ENCODE peak calls at places on chromosomes 11 and 22, in nine cellular contexts. T, E, Y, A, H, O, G, C and J are unnamed samples.

GRCh38 chr22:26751217-26751616 is 93.8 kb downstream of the MIAT start:
- DNase-seq in T (no peak), E (no peak), Y (no peak), A (peak; percentile 87), H (no peak), O (no peak), G (no peak), C (no peak), J (no peak)

GRCh38 chr22:37923927-37924326 is 17.8 kb downstream of the MICALL1 start:
- DNase-seq in T (no peak), E (no peak), Y (no peak), A (no peak), H (peak; percentile 25), O (no peak), G (no peak), C (no peak), J (no peak)

GRCh38 chr22:49528420-49528720 is 299.3 kb downstream of the BRD1 start:
- DNase-seq in T (no peak), E (no peak), Y (no peak), A (no peak), H (no peak), O (peak; percentile 38), G (no peak), C (no peak), J (no peak)

GRCh38 chr11:67615455-67616430 is 9.0 kb downstream of the NDUFV1 start:
- DNase-seq in T (no peak), E (peak; percentile 75), Y (peak; percentile 65), A (peak; percentile 55), H (peak; percentile 76), O (peak; percentile 85), G (peak; percentile 37), C (no peak), J (no peak)

GRCh38 chr11:2219318-2220017 is 47.9 kb upstream of the TH start:
- DNase-seq in T (no peak), E (no peak), Y (no peak), A (no peak), H (no peak), O (no peak), G (no peak), C (no peak), J (peak; percentile 12)

GRCh38 chr22:29205260-29205597 is 467 bp upstream of the EMID1 start:
- DNase-seq in T (no peak), E (no peak), Y (no peak), A (no peak), H (no peak), O (no peak), G (no peak), C (no peak), J (no peak)

GRCh38 chr22:38034278-38034882 is 22.8 kb upstream of the PICK1 start:
- DNase-seq in T (no peak), E (no peak), Y (peak; percentile 76), A (peak; percentile 82), H (peak; percentile 42), O (peak; percentile 81), G (peak; percentile 60), C (peak; percentile 78), J (peak; percentile 86)

GRCh38 chr22:48599346-48599745 is 1228.3 kb downstream of the BRD1 start:
- DNase-seq in T (no peak), E (no peak), Y (no peak), A (no peak), H (no peak), O (no peak), G (no peak), C (no peak), J (no peak)

GRCh38 chr22:22099833-22100812 is 117.5 kb upstream of the TOP3B start:
- DNase-seq in T (no peak), E (peak; percentile 8), Y (no peak), A (no peak), H (no peak), O (no peak), G (no peak), C (no peak), J (no peak)

GRCh38 chr11:63574856-63575602 is 11.8 kb upstream of the PLAAT2 start:
- DNase-seq in T (no peak), E (no peak), Y (no peak), A (no peak), H (no peak), O (no peak), G (no peak), C (no peak), J (no peak)

GRCh38 chr11:1896895-1897294 is 5.2 kb upstream of the PRR33 start:
- DNase-seq in T (no peak), E (no peak), Y (no peak), A (no peak), H (no peak), O (no peak), G (no peak), C (peak; percentile 14), J (no peak)

GRCh38 chr11:116461789-116462188 is 311.0 kb downstream of the BUD13 start:
- DNase-seq in T (no peak), E (no peak), Y (no peak), A (no peak), H (no peak), O (no peak), G (no peak), C (no peak), J (no peak)

GRCh38 chr22:49992921-49993648 is 19.5 kb downstream of the IL17REL start:
- DNase-seq in T (peak; percentile 39), E (peak; percentile 79), Y (peak; percentile 85), A (peak; percentile 65), H (peak; percentile 85), O (peak; percentile 94), G (no peak), C (peak; percentile 73), J (peak; percentile 34)

GRCh38 chr22:44838316-44839016 is 86.1 kb downstream of the ARHGAP8 start:
- DNase-seq in T (no peak), E (no peak), Y (no peak), A (no peak), H (no peak), O (no peak), G (no peak), C (no peak), J (no peak)

GRCh38 chr22:39362271-39362670 is 12.5 kb downstream of the SYNGR1 start:
- DNase-seq in T (no peak), E (no peak), Y (no peak), A (no peak), H (no peak), O (no peak), G (no peak), C (no peak), J (no peak)

GRCh38 chr11:66745356-66746235 is 16.6 kb upstream of the SPTBN2 start:
- DNase-seq in T (no peak), E (peak; percentile 67), Y (peak; percentile 66), A (peak; percentile 51), H (no peak), O (peak; percentile 85), G (no peak), C (peak; percentile 17), J (no peak)

GRCh38 chr11:46120711-46121327 is 435 bp downstream of the PHF21A start:
- DNase-seq in T (no peak), E (no peak), Y (peak; percentile 46), A (no peak), H (peak; percentile 73), O (peak; percentile 74), G (peak; percentile 57), C (peak; percentile 40), J (no peak)

GRCh38 chr22:42714768-42715430 is 5.8 kb downstream of the A4GALT start:
- DNase-seq in T (no peak), E (no peak), Y (no peak), A (no peak), H (no peak), O (no peak), G (no peak), C (no peak), J (no peak)

GRCh38 chr11:106156290-106156937 is 79.0 kb downstream of the AASDHPPT start:
- DNase-seq in T (no peak), E (peak; percentile 26), Y (no peak), A (peak; percentile 47), H (peak; percentile 27), O (no peak), G (no peak), C (no peak), J (no peak)

GRCh38 chr11:69333906-69334305 is 40.0 kb downstream of the MYEOV start:
- DNase-seq in T (no peak), E (no peak), Y (no peak), A (no peak), H (no peak), O (no peak), G (peak; percentile 2), C (no peak), J (peak; percentile 6)
- H3K4me1 ChIP-seq in T (peaks cover 14% of the 10 kb centered on the region), E (peaks cover 13% of the 10 kb centered on the region), Y (no peaks in the 10 kb centered on the region), A (peaks cover 33% of the 10 kb centered on the region), H (peaks cover 9% of the 10 kb centered on the region), O (peaks cover 8% of the 10 kb centered on the region), G (peaks cover 5% of the 10 kb centered on the region), C (no peaks in the 10 kb centered on the region), J (no peaks in the 10 kb centered on the region)

GRCh38 chr11:44595006-44595405 is 29.5 kb downstream of the CD82 start:
- DNase-seq in T (no peak), E (no peak), Y (no peak), A (no peak), H (no peak), O (no peak), G (no peak), C (no peak), J (no peak)

GRCh38 chr11:44597358-44598009 is 32.0 kb downstream of the CD82 start:
- DNase-seq in T (no peak), E (no peak), Y (no peak), A (no peak), H (no peak), O (no peak), G (no peak), C (no peak), J (no peak)

GRCh38 chr11:44598831-44599230 is 33.4 kb downstream of the CD82 start:
- DNase-seq in T (no peak), E (no peak), Y (no peak), A (no peak), H (no peak), O (no peak), G (no peak), C (no peak), J (no peak)

GRCh38 chr11:44595964-44596381 is 30.5 kb downstream of the CD82 start:
- DNase-seq in T (no peak), E (peak; percentile 16), Y (no peak), A (no peak), H (no peak), O (no peak), G (no peak), C (peak; percentile 80), J (no peak)

GRCh38 chr11:44596541-44597276 is 31.2 kb downstream of the CD82 start:
- DNase-seq in T (peak; percentile 25), E (peak; percentile 84), Y (no peak), A (no peak), H (no peak), O (no peak), G (no peak), C (no peak), J (no peak)
- H3K4me1 ChIP-seq in T (peaks cover 31% of the 10 kb centered on the region), E (peaks cover 43% of the 10 kb centered on the region), Y (peaks cover 69% of the 10 kb centered on the region), A (peaks cover 8% of the 10 kb centered on the region), H (no peaks in the 10 kb centered on the region), O (peaks cover 91% of the 10 kb centered on the region), G (no peaks in the 10 kb centered on the region), C (peaks cover 62% of the 10 kb centered on the region), J (peaks cover 14% of the 10 kb centered on the region)

GRCh38 chr11:121892131-121892681 is 223.8 kb downstream of the BLID start:
- DNase-seq in T (no peak), E (no peak), Y (no peak), A (no peak), H (no peak), O (no peak), G (no peak), C (peak; percentile 33), J (no peak)
- H3K4me1 ChIP-seq in T (no peaks in the 10 kb centered on the region), E (no peaks in the 10 kb centered on the region), Y (peaks cover 7% of the 10 kb centered on the region), A (no peaks in the 10 kb centered on the region), H (peaks cover 18% of the 10 kb centered on the region), O (peaks cover 4% of the 10 kb centered on the region), G (no peaks in the 10 kb centered on the region), C (peaks cover 25% of the 10 kb centered on the region), J (no peaks in the 10 kb centered on the region)

GRCh38 chr11:118051136-118051610 is 25.7 kb upstream of the TMPRSS4 start:
- DNase-seq in T (no peak), E (no peak), Y (no peak), A (no peak), H (no peak), O (no peak), G (no peak), C (no peak), J (no peak)
- H3K4me1 ChIP-seq in T (peaks cover 66% of the 10 kb centered on the region), E (peaks cover 75% of the 10 kb centered on the region), Y (no peaks in the 10 kb centered on the region), A (no peaks in the 10 kb centered on the region), H (no peaks in the 10 kb centered on the region), O (peaks cover 36% of the 10 kb centered on the region), G (no peaks in the 10 kb centered on the region), C (peaks cover 16% of the 10 kb centered on the region), J (no peaks in the 10 kb centered on the region)